ENCODE peak calls at places on chromosomes 6 and 20, in four cellular contexts. L is transverse colon, I is HCT116, Q is tibial nerve. V is an unnamed sample.
A peak's percentile ranks its signal among the peaks of the same experiment; 100 is the strongest.

GRCh38 chr6:133512410-133513016 is 271.4 kb downstream of the EYA4 start:
- DNase-seq in L (peak; percentile 30), I (peak; percentile 44), Q (peak; percentile 66), V (peak; percentile 33)

GRCh38 chr6:43834528-43835145 is 64.6 kb downstream of the VEGFA start:
- DNase-seq in L (no peak), I (no peak), Q (no peak), V (no peak)

GRCh38 chr6:70369332-70369950 is 43.9 kb upstream of the FAM135A start:
- DNase-seq in L (peak; percentile 75), I (peak; percentile 54), Q (peak; percentile 60), V (peak; percentile 76)

GRCh38 chr20:20666359-20666758 is 46.1 kb downstream of the RALGAPA2 start:
- DNase-seq in L (no peak), I (no peak), Q (no peak), V (no peak)

GRCh38 chr6:111462770-111463391 is 20.1 kb downstream of the REV3L start:
- DNase-seq in L (no peak), I (no peak), Q (no peak), V (no peak)

GRCh38 chr20:24892522-24892921 is 56.5 kb upstream of the CST7 start:
- DNase-seq in L (no peak), I (no peak), Q (no peak), V (peak; percentile 12)

GRCh38 chr6:162063666-162064065 is 663.9 kb downstream of the PRKN start:
- DNase-seq in L (no peak), I (no peak), Q (no peak), V (no peak)

GRCh38 chr6:110811187-110811586 is 4.1 kb downstream of the CDK19 start:
- DNase-seq in L (no peak), I (no peak), Q (no peak), V (no peak)

DNA sequence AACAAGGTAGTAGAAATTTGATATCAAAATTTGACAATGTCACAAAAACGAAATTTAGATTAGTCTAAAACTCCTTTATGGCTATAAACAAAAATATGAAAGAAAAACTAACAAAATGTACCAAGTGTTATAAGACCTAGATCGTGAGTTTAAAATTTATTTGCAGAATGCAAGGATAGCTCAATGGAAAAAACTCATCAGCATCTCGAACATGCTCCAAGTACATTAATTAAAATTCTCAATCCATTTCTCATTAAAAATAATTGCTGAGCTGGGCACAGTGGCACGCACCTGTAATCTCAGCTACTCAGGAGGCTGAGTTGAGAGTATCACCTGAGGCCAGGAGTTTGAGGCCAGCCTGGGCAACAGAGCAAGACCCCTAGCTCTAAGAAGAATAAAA is 70.8 kb downstream of the MAP3K5 start:
- DNase-seq in L (no peak), I (no peak), Q (no peak), V (no peak)
- H3K4me1 ChIP-seq in L (peaks cover 28% of the 10 kb centered on the region), I (no peaks in the 10 kb centered on the region), Q (no peaks in the 10 kb centered on the region), V (peaks cover 1% of the 10 kb centered on the region)

DNA sequence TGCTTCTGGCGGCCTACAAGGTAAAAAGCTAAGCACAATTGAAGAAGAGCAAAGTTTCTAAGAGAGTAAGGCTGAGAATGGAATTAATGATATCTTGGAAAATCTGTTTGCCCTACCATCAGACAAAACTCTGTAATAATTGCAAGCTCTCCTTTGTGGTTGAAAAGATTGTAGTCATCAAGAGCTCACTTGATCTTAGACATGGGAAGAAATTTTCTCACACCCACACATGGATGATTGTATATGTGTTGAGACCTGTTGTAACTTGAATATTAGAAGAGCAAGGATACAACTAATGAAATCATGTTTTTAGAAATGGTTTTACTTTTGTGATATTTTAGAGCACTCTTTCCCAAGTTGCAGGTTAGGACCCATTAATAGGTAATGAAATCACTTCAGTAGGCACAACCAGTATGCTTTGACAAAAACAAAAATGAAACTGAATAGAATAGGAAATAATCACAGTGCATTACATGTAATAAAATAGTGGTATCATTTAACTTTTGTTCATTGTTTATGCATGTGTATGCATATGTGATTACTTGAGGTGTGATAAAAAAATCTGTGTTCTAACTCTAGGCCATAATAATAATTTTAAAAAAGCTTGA is 14.0 kb downstream of the DCBLD1 start:
- DNase-seq in L (no peak), I (no peak), Q (no peak), V (no peak)
- H3K4me3 ChIP-seq in L (no peak overlapping the region), I (no peak overlapping the region), Q (no peak overlapping the region), V (no peak overlapping the region)

GRCh38 chr20:43011491-43011890 is 178.2 kb downstream of the PTPRT start:
- DNase-seq in L (no peak), I (no peak), Q (no peak), V (no peak)
- H3K4me1 ChIP-seq in L (no peaks in the 10 kb centered on the region), I (no peaks in the 10 kb centered on the region), Q (no peaks in the 10 kb centered on the region), V (no peaks in the 10 kb centered on the region)

GRCh38 chr20:36737183-36737499 is 8.7 kb downstream of the NDRG3 start:
- DNase-seq in L (no peak), I (no peak), Q (no peak), V (no peak)
- H3K4me3 ChIP-seq in L (no peak overlapping the region), I (no peak overlapping the region), Q (no peak overlapping the region), V (no peak overlapping the region)

GRCh38 chr6:26275663-26276062 is 89.3 kb upstream of the BTN3A2 start:
- DNase-seq in L (no peak), I (no peak), Q (no peak), V (no peak)
- H3K4me1 ChIP-seq in L (peaks cover 18% of the 10 kb centered on the region), I (no peaks in the 10 kb centered on the region), Q (no peaks in the 10 kb centered on the region), V (no peaks in the 10 kb centered on the region)

V was measured in colonic mucosa.